ENCODE peak calls at places on chromosomes 6 and 20, in nine cellular contexts. L, A, O, B, M, C, I, S and Q are unnamed samples.

GRCh38 chr6:20424679-20425078 is 23.0 kb downstream of the E2F3 start:
- DNase-seq in L (no peak), A (no peak), O (no peak), B (no peak), M (no peak), C (no peak), I (peak), S (no peak), Q (no peak)

GRCh38 chr20:53078761-53079482 is 106.8 kb downstream of the TSHZ2 start:
- DNase-seq in L (no peak), A (no peak), O (no peak), B (no peak), M (no peak), C (no peak), I (no peak), S (no peak), Q (no peak)

GRCh38 chr6:126614642-126615504 is 275.0 kb downstream of the CENPW start:
- DNase-seq in L (no peak), A (no peak), O (no peak), B (no peak), M (no peak), C (no peak), I (no peak), S (no peak), Q (no peak)

GRCh38 chr6:11714798-11715285 is 63.8 kb downstream of the ADTRP start:
- DNase-seq in L (no peak), A (no peak), O (no peak), B (no peak), M (no peak), C (no peak), I (no peak), S (no peak), Q (no peak)

GRCh38 chr6:3628143-3628840 is 123.2 kb downstream of the PXDC1 start:
- DNase-seq in L (peak), A (no peak), O (no peak), B (no peak), M (no peak), C (no peak), I (no peak), S (peak), Q (no peak)

GRCh38 chr20:33569290-33570094 is 79.6 kb downstream of the CBFA2T2 start:
- DNase-seq in L (no peak), A (no peak), O (no peak), B (no peak), M (no peak), C (no peak), I (no peak), S (no peak), Q (no peak)

GRCh38 chr6:169859401-169859977 is 108.1 kb downstream of the ERMARD start:
- DNase-seq in L (peak), A (no peak), O (no peak), B (no peak), M (no peak), C (no peak), I (no peak), S (no peak), Q (no peak)

GRCh38 chr6:44678252-44678935 is 290.9 kb downstream of the CDC5L start:
- DNase-seq in L (peak), A (no peak), O (no peak), B (no peak), M (no peak), C (no peak), I (no peak), S (peak), Q (no peak)

GRCh38 chr6:8736046-8736877 is 300.9 kb upstream of the SLC35B3 start:
- DNase-seq in L (no peak), A (no peak), O (no peak), B (no peak), M (no peak), C (no peak), I (no peak), S (no peak), Q (no peak)

GRCh38 chr6:117465691-117466090 is 16.8 kb upstream of the DCBLD1 start:
- DNase-seq in L (no peak), A (no peak), O (no peak), B (no peak), M (no peak), C (no peak), I (peak), S (no peak), Q (no peak)

GRCh38 chr6:166400181-166400580 is 17.4 kb upstream of the MPC1 start:
- DNase-seq in L (no peak), A (no peak), O (no peak), B (no peak), M (no peak), C (no peak), I (no peak), S (no peak), Q (no peak)

GRCh38 chr6:82331031-82331773 is 32.4 kb upstream of the TPBG start:
- DNase-seq in L (no peak), A (peak), O (no peak), B (no peak), M (no peak), C (no peak), I (peak), S (no peak), Q (peak)

GRCh38 chr6:14897836-14898235 is 348.0 kb upstream of the JARID2 start:
- DNase-seq in L (no peak), A (no peak), O (no peak), B (no peak), M (no peak), C (no peak), I (peak), S (no peak), Q (no peak)

GRCh38 chr6:24743265-24743943 is 24.4 kb upstream of the C6orf62 start:
- DNase-seq in L (no peak), A (peak), O (peak), B (no peak), M (no peak), C (no peak), I (peak), S (peak), Q (peak)

GRCh38 chr20:34268851-34269668 is 27.8 kb downstream of the ASIP start:
- DNase-seq in L (no peak), A (no peak), O (no peak), B (peak), M (no peak), C (no peak), I (no peak), S (peak), Q (no peak)

GRCh38 chr6:17927705-17928104 is 59.7 kb downstream of the KIF13A start:
- DNase-seq in L (no peak), A (no peak), O (no peak), B (no peak), M (no peak), C (no peak), I (no peak), S (no peak), Q (no peak)

GRCh38 chr6:12450446-12450845 is 160.3 kb downstream of the EDN1 start:
- DNase-seq in L (no peak), A (no peak), O (no peak), B (no peak), M (no peak), C (no peak), I (no peak), S (no peak), Q (no peak)

GRCh38 chr6:139337830-139338229 is 36.6 kb downstream of the CITED2 start:
- DNase-seq in L (no peak), A (no peak), O (no peak), B (no peak), M (no peak), C (no peak), I (peak), S (no peak), Q (no peak)

GRCh38 chr20:47024461-47024937 is 129.9 kb downstream of the EYA2 start:
- DNase-seq in L (no peak), A (peak), O (no peak), B (no peak), M (no peak), C (no peak), I (no peak), S (no peak), Q (no peak)

GRCh38 chr6:157669747-157670216 is 153.3 kb upstream of the SNX9 start:
- DNase-seq in L (no peak), A (peak), O (no peak), B (peak), M (peak), C (peak), I (peak), S (peak), Q (peak)

DNA sequence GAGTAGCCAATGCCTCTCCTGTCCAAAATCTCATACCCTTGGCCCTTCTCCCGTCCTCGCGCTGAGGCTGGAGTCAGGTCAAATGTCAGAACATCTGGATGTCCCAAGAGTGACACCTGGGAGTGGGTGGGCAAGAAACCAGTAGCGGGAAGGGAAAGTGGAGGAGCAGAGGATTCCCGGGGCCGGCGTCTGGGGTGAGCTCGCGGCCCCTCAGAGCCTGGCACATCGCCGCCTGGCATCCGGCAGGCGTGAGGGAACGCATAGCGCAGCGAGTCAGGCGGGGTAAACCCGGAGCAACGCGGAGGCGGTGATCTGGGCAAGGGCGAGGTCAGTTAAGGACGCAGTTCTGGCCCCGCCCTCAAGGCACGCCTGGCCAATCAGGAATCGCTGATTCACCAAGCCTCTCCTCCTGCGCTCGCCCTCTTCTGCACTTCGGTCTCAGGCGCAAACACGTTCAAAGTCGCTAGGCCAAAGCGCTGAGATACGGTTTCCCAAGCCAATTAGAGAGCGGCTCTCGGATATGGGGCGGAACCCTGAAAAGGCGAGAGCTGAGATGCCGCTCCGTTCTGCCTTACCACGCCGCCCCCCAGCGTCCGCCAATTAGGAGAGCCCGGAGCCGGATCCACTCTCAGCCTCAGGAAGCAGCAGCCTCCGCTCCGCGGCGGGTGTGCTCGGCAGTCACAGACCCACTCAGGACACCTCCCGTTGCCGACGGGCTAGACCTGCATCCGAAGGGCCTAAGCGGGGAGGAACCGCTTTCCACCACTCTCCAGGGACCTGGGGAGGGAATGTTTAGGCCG is 22.5 kb downstream of the VPS52 start:
- DNase-seq in L (peak), A (peak), O (peak), B (peak), M (peak), C (peak), I (peak), S (peak), Q (peak)
- TF ChIP-seq POLR2A in L (no peak), A (peak), O (peak), B (peak), M (no peak), C (peak), I (peak), S (peak), Q (peak)

GRCh38 chr6:43629505-43630300 is 639 bp upstream of the GTPBP2 start:
- DNase-seq in L (no peak), A (peak), O (peak), B (peak), M (peak), C (peak), I (peak), S (peak), Q (peak)
- TF ChIP-seq POLR2A in L (no peak), A (peak), O (peak), B (peak), M (peak), C (peak), I (peak), S (peak), Q (peak)

GRCh38 chr6:160163912-160164311 is 42.3 kb downstream of the SLC22A1 start:
- DNase-seq in L (no peak), A (no peak), O (no peak), B (no peak), M (no peak), C (no peak), I (no peak), S (no peak), Q (no peak)

GRCh38 chr6:160162167-160162566 is 40.6 kb downstream of the SLC22A1 start:
- DNase-seq in L (no peak), A (no peak), O (no peak), B (no peak), M (no peak), C (no peak), I (no peak), S (no peak), Q (no peak)

GRCh38 chr6:160160929-160161646 is 39.5 kb downstream of the SLC22A1 start:
- DNase-seq in L (no peak), A (no peak), O (no peak), B (no peak), M (no peak), C (no peak), I (no peak), S (no peak), Q (no peak)

GRCh38 chr6:160161647-160161986 is 40.0 kb downstream of the SLC22A1 start:
- DNase-seq in L (no peak), A (no peak), O (no peak), B (no peak), M (no peak), C (no peak), I (no peak), S (no peak), Q (no peak)

DNA sequence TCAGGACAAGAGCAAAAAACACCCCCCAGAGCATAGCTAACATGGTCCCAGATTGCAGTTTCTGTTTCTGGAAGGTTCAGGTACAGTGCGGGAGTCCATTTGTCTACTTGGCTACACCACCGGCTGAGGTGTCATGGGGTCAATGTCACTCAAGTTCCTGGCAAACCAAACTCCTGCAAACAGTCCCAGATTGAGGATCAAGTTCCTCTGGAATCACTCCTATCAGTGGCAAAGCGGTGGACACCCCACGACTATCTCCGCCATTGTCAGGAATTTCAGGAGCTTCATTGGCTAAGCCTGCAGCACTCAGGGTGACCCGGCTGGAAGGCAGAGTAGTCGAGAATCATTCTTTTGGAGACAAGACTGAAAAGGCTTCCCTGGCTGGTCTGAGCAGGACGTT is 41.8 kb downstream of the SLC22A1 start:
- DNase-seq in L (no peak), A (no peak), O (no peak), B (no peak), M (no peak), C (no peak), I (no peak), S (no peak), Q (no peak)
- TF ChIP-seq POLR2A in L (no peak), A (no peak), O (no peak), B (no peak), M (no peak), C (no peak), I (no peak), S (no peak), Q (no peak)

DNA sequence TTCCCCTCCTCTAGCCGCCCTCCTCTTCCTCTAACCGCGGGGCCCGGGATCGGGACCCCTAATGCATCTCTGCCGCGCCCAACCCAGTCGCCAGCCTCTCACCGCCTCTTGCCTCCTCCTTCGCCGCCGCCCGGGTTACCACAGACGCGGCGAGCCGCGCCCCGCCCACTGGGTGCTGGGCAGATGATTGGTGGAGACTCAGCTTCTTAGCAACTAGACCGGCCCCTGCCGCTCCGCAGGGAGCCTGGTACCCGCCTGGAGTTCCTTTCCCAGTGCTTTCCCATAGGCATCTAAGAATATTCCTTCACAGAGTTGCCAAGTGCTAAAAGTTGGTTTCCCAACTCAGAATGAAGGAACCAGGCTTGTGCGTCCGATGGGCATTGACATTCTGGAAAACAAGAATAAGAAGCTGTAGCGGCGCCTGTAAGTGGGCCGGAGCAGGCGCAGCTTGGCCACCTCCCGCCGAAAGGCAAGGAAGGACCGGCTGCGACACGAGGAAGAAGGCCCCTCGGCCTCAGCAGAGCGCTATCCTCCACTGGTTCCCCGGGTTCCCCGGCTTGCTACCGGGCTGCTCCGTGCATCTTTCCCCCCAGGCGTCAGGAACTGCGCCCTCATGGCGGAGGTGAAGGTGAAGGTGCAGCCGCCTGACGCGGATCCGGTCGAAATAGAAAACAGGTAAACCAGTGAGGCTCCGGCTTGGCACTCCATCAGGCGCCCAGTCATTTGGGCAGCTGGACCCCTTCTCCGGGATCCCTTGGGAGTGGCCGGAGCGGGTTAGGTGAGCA is at the start of the genes DZANK1 and POLR3F:
- DNase-seq in L (no peak), A (peak), O (peak), B (peak), M (peak), C (peak), I (peak), S (peak), Q (peak)
- TF ChIP-seq POLR2A in L (no peak), A (peak), O (peak), B (peak), M (peak), C (peak), I (peak), S (peak), Q (peak)

GRCh38 chr6:134020071-134020470 is 32.4 kb downstream of the SLC2A12 start:
- DNase-seq in L (no peak), A (no peak), O (no peak), B (no peak), M (no peak), C (no peak), I (no peak), S (no peak), Q (no peak)

GRCh38 chr6:134020543-134020942 is 31.9 kb downstream of the SLC2A12 start:
- DNase-seq in L (no peak), A (no peak), O (no peak), B (no peak), M (no peak), C (no peak), I (no peak), S (peak), Q (no peak)

GRCh38 chr6:134022650-134023049 is 29.8 kb downstream of the SLC2A12 start:
- DNase-seq in L (no peak), A (no peak), O (no peak), B (no peak), M (no peak), C (no peak), I (no peak), S (no peak), Q (no peak)

GRCh38 chr6:134020968-134021367 is 31.5 kb downstream of the SLC2A12 start:
- DNase-seq in L (no peak), A (no peak), O (no peak), B (no peak), M (no peak), C (no peak), I (no peak), S (no peak), Q (no peak)

GRCh38 chr6:134021396-134022122 is 30.9 kb downstream of the SLC2A12 start:
- DNase-seq in L (no peak), A (no peak), O (no peak), B (no peak), M (no peak), C (no peak), I (peak), S (no peak), Q (no peak)
- TF ChIP-seq POLR2A in L (no peak), A (no peak), O (no peak), B (no peak), M (no peak), C (no peak), I (no peak), S (no peak), Q (no peak)

GRCh38 chr6:109304284-109305015 is 77.8 kb downstream of the CD164 start:
- DNase-seq in L (no peak), A (no peak), O (no peak), B (no peak), M (no peak), C (no peak), I (peak), S (no peak), Q (no peak)
- TF ChIP-seq POLR2A in L (no peak), A (no peak), O (no peak), B (no peak), M (no peak), C (no peak), I (no peak), S (no peak), Q (no peak)

DNA sequence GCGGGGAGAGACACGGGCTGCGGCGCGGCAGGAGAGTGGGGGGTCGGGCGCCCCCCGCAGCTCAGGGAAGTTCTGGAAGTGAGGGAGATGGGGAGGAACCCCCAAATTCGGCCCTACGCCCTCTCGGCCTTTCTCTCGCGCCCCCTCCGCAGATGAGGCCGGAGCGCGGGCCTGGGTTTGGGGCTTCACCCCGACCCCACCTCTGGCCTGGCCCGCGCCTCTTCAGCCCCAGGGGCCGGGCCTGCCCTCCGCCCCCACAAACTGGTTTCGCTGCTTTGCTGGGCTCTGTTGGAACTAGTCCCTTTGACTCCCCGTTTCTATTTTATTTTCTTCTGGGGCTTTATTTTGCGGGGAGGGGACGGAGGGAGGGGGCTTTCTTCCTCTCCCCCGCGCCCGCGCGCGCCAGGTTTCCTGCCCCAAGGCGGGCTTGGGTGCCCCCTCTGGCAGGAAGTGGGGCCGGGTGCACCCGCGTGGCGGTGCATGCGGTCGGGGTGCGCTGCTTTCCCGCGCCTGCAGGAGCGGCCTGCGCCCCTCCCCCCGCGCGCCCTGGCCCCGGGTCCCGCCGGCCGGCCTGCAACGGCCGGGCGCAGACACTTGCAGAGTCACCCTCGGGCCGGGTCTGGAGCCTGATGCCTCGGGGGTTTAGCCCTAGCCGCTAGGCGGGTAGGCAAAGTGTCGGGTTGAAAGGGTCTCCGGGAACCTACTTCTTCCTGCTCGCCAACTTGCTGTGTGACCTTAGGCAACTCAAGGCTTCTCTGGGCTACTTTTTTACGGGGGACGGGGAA is 1.2 kb downstream of the HMGA1 start:
- DNase-seq in L (no peak), A (peak), O (no peak), B (peak), M (no peak), C (peak), I (peak), S (no peak), Q (peak)
- TF ChIP-seq POLR2A in L (no peak), A (peak), O (no peak), B (no peak), M (no peak), C (no peak), I (no peak), S (no peak), Q (no peak)

GRCh38 chr6:38984723-38985122 is 63.9 kb upstream of the GLP1R start:
- DNase-seq in L (no peak), A (no peak), O (no peak), B (no peak), M (no peak), C (no peak), I (no peak), S (no peak), Q (no peak)
- TF ChIP-seq POLR2A in L (no peak), A (no peak), O (no peak), B (no peak), M (no peak), C (no peak), I (no peak), S (no peak), Q (no peak)